ENCODE peak calls at places on chromosomes 16 and 17, in nine cellular contexts. One of them, this sample, is unnamed.

GRCh38 chr17:44159519-44160210 is 10.8 kb upstream of the ASB16 start:
- DNase-seq in AG04450: no peak
- DNase-seq in right atrium auricular region: no peak
- DNase-seq in astrocyte of the cerebellum: no peak
- DNase-seq in prostate gland: no peak
- DNase-seq in brain microvascular endothelial cell: peak; percentile 35
- DNase-seq in CD8-positive, alpha-beta T cell: no peak
- DNase-seq in stomach: no peak
- DNase-seq in body of pancreas: no peak
- DNase-seq in this sample: no peak

GRCh38 chr16:1338119-1338730 is 4.8 kb downstream of the BAIAP3 start:
- DNase-seq in stomach: peak; percentile 78
- DNase-seq in prostate gland: no peak
- DNase-seq in brain microvascular endothelial cell: no peak
- DNase-seq in CD8-positive, alpha-beta T cell: no peak
- DNase-seq in AG04450: no peak
- DNase-seq in body of pancreas: peak; percentile 72
- DNase-seq in right atrium auricular region: no peak
- DNase-seq in astrocyte of the cerebellum: no peak
- DNase-seq in this sample: no peak

GRCh38 chr16:11025120-11025531 is 80.8 kb downstream of the CLEC16A start:
- DNase-seq in stomach: no peak
- DNase-seq in prostate gland: no peak
- DNase-seq in brain microvascular endothelial cell: no peak
- DNase-seq in right atrium auricular region: no peak
- DNase-seq in astrocyte of the cerebellum: no peak
- DNase-seq in AG04450: no peak
- DNase-seq in body of pancreas: no peak
- DNase-seq in CD8-positive, alpha-beta T cell: no peak
- DNase-seq in this sample: no peak

GRCh38 chr17:29090746-29091395 is 47.9 kb downstream of the PIPOX start:
- DNase-seq in prostate gland: no peak
- DNase-seq in right atrium auricular region: no peak
- DNase-seq in astrocyte of the cerebellum: no peak
- DNase-seq in brain microvascular endothelial cell: no peak
- DNase-seq in body of pancreas: no peak
- DNase-seq in AG04450: no peak
- DNase-seq in CD8-positive, alpha-beta T cell: no peak
- DNase-seq in stomach: no peak
- DNase-seq in this sample: no peak

GRCh38 chr16:19153876-19154275 is 14.2 kb upstream of the SYT17 start:
- DNase-seq in prostate gland: no peak
- DNase-seq in AG04450: no peak
- DNase-seq in brain microvascular endothelial cell: no peak
- DNase-seq in stomach: no peak
- DNase-seq in body of pancreas: no peak
- DNase-seq in astrocyte of the cerebellum: no peak
- DNase-seq in right atrium auricular region: no peak
- DNase-seq in CD8-positive, alpha-beta T cell: no peak
- DNase-seq in this sample: no peak

GRCh38 chr17:78172284-78173024 is 4.1 kb downstream of the SYNGR2 start:
- DNase-seq in CD8-positive, alpha-beta T cell: no peak
- DNase-seq in right atrium auricular region: peak; percentile 68
- DNase-seq in brain microvascular endothelial cell: no peak
- DNase-seq in body of pancreas: no peak
- DNase-seq in stomach: peak; percentile 73
- DNase-seq in astrocyte of the cerebellum: no peak
- DNase-seq in AG04450: no peak
- DNase-seq in prostate gland: no peak
- DNase-seq in this sample: no peak

GRCh38 chr17:10292057-10292931 is 80.5 kb downstream of the MYH13 start:
- DNase-seq in AG04450: no peak
- DNase-seq in stomach: no peak
- DNase-seq in astrocyte of the cerebellum: no peak
- DNase-seq in prostate gland: no peak
- DNase-seq in body of pancreas: no peak
- DNase-seq in right atrium auricular region: peak; percentile 74
- DNase-seq in brain microvascular endothelial cell: no peak
- DNase-seq in CD8-positive, alpha-beta T cell: no peak
- DNase-seq in this sample: no peak

GRCh38 chr17:77516902-77517301 is 376.1 kb downstream of the SEC14L1 start:
- DNase-seq in stomach: peak; percentile 21
- DNase-seq in AG04450: no peak
- DNase-seq in body of pancreas: no peak
- DNase-seq in brain microvascular endothelial cell: peak; percentile 90
- DNase-seq in CD8-positive, alpha-beta T cell: no peak
- DNase-seq in right atrium auricular region: no peak
- DNase-seq in astrocyte of the cerebellum: peak; percentile 11
- DNase-seq in prostate gland: no peak
- DNase-seq in this sample: no peak

GRCh38 chr17:32142857-32143524 is 689 bp downstream of the RHOT1 start:
- DNase-seq in stomach: peak; percentile 88
- DNase-seq in body of pancreas: peak; percentile 79
- DNase-seq in right atrium auricular region: no peak
- DNase-seq in prostate gland: peak; percentile 47
- DNase-seq in CD8-positive, alpha-beta T cell: no peak
- DNase-seq in astrocyte of the cerebellum: peak; percentile 18
- DNase-seq in brain microvascular endothelial cell: peak; percentile 71
- DNase-seq in AG04450: peak; percentile 39
- DNase-seq in this sample: no peak

GRCh38 chr16:8194795-8195194 is 395.5 kb downstream of the TMEM114 start:
- DNase-seq in stomach: no peak
- DNase-seq in body of pancreas: no peak
- DNase-seq in CD8-positive, alpha-beta T cell: no peak
- DNase-seq in right atrium auricular region: no peak
- DNase-seq in brain microvascular endothelial cell: no peak
- DNase-seq in AG04450: no peak
- DNase-seq in prostate gland: no peak
- DNase-seq in astrocyte of the cerebellum: no peak
- DNase-seq in this sample: no peak

GRCh38 chr16:64711026-64711425 is 410.8 kb downstream of the CDH11 start:
- DNase-seq in brain microvascular endothelial cell: peak; percentile 85
- DNase-seq in AG04450: no peak
- DNase-seq in right atrium auricular region: no peak
- DNase-seq in CD8-positive, alpha-beta T cell: no peak
- DNase-seq in astrocyte of the cerebellum: peak; percentile 87
- DNase-seq in stomach: no peak
- DNase-seq in prostate gland: no peak
- DNase-seq in body of pancreas: no peak
- DNase-seq in this sample: peak; percentile 91

GRCh38 chr17:33227911-33228310 is 65.2 kb downstream of the ASIC2 start:
- DNase-seq in CD8-positive, alpha-beta T cell: no peak
- DNase-seq in right atrium auricular region: no peak
- DNase-seq in body of pancreas: no peak
- DNase-seq in astrocyte of the cerebellum: no peak
- DNase-seq in stomach: no peak
- DNase-seq in AG04450: no peak
- DNase-seq in brain microvascular endothelial cell: no peak
- DNase-seq in prostate gland: no peak
- DNase-seq in this sample: no peak

GRCh38 chr16:31064882-31065461 is 9.1 kb downstream of the ZNF668 start:
- DNase-seq in astrocyte of the cerebellum: peak; percentile 84
- DNase-seq in body of pancreas: no peak
- DNase-seq in stomach: no peak
- DNase-seq in prostate gland: no peak
- DNase-seq in right atrium auricular region: peak; percentile 88
- DNase-seq in AG04450: peak; percentile 89
- DNase-seq in brain microvascular endothelial cell: peak; percentile 95
- DNase-seq in CD8-positive, alpha-beta T cell: no peak
- DNase-seq in this sample: peak; percentile 82

GRCh38 chr16:57999971-58000705 is at the start of gene ZNF319:
- DNase-seq in body of pancreas: no peak
- DNase-seq in right atrium auricular region: no peak
- DNase-seq in astrocyte of the cerebellum: no peak
- DNase-seq in brain microvascular endothelial cell: no peak
- DNase-seq in stomach: no peak
- DNase-seq in AG04450: no peak
- DNase-seq in CD8-positive, alpha-beta T cell: no peak
- DNase-seq in prostate gland: no peak
- DNase-seq in this sample: no peak

DNA sequence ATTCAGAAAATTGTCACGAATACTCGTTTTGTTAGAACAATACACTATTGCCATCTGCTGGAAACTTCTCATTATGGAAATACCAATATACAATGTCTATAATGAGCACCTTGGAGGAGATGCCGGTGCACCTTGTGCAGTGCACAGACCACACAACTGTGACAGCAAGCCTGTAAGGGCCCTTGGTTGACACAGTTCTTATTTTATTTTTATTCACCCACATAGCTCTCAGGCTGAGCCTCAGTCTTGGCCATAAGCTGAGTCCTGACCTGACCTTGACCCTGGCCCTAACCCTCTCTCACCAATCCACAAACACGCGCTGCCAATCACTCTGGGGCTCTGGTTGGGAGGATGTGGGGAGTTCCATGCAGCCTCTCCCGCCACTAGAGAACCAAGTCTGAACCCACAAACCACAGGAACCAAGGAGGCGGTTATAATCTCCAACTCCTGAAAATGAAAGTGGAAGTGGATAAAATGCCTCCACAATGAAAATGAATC is 7.6 kb downstream of the AIPL1 start:
- DNase-seq in prostate gland: no peak
- DNase-seq in CD8-positive, alpha-beta T cell: no peak
- DNase-seq in astrocyte of the cerebellum: peak; percentile 41
- DNase-seq in AG04450: no peak
- DNase-seq in brain microvascular endothelial cell: peak; percentile 40
- DNase-seq in body of pancreas: no peak
- DNase-seq in right atrium auricular region: no peak
- DNase-seq in stomach: no peak
- DNase-seq in this sample: no peak
- TF ChIP-seq CTCF in prostate gland: no peak
- TF ChIP-seq CTCF in CD8-positive, alpha-beta T cell: no peak
- TF ChIP-seq CTCF in astrocyte of the cerebellum: no peak
- TF ChIP-seq CTCF in AG04450: no peak
- TF ChIP-seq CTCF in brain microvascular endothelial cell: peak; percentile 5
- TF ChIP-seq CTCF in body of pancreas: no peak
- TF ChIP-seq CTCF in right atrium auricular region: no peak
- TF ChIP-seq CTCF in stomach: no peak
- TF ChIP-seq CTCF in this sample: no peak

DNA sequence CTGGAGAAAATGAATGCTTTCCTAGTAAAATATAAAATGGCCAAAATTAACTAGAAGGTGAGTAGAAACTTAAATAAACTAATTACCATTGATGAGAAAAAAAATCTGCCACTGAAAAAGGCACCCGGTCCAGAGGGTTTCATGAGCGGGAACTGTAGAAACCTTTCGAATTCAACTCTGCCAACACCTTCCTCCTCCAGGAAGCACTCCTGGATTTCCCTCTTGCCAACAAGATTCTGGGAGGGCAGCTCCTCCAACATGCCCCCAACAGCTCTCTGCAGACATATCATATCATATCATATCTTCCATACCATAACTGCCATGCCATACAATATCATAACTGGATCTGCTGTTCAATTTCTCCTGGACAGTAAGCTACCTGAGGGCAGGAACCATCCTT is 9.4 kb downstream of the ARHGAP27 start:
- DNase-seq in brain microvascular endothelial cell: no peak
- DNase-seq in body of pancreas: no peak
- DNase-seq in AG04450: no peak
- DNase-seq in CD8-positive, alpha-beta T cell: no peak
- DNase-seq in stomach: no peak
- DNase-seq in astrocyte of the cerebellum: no peak
- DNase-seq in right atrium auricular region: no peak
- DNase-seq in prostate gland: no peak
- DNase-seq in this sample: no peak
- H3K4me3 ChIP-seq in brain microvascular endothelial cell: no peak overlapping the region
- H3K4me3 ChIP-seq in body of pancreas: no peak overlapping the region
- H3K4me3 ChIP-seq in AG04450: no peak overlapping the region
- H3K4me3 ChIP-seq in CD8-positive, alpha-beta T cell: no peak overlapping the region
- H3K4me3 ChIP-seq in stomach: no peak overlapping the region
- H3K4me3 ChIP-seq in astrocyte of the cerebellum: no peak overlapping the region
- H3K4me3 ChIP-seq in right atrium auricular region: no peak overlapping the region
- H3K4me3 ChIP-seq in prostate gland: no peak overlapping the region
- H3K4me3 ChIP-seq in this sample: no peak overlapping the region

DNA sequence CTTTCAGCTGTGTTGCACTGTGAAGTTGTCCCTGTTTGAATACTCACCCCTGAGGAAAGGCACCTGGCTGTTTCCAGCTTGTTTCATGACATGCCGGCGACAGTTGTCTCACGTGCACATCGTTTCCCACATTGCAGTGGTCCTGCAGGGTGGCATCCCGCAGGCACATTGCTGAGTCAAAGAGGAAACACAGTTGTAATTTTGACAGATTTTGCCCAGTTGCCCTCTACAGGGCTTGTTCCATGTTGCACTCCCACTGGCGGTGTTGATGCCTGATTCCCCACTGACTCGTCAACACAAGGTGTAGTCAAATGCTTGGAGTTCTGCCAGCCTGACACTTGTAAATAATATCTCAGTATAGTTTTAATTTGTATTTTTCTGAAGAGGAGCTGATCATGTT is 23.8 kb downstream of the EPN2 start:
- DNase-seq in CD8-positive, alpha-beta T cell: no peak
- DNase-seq in AG04450: no peak
- DNase-seq in prostate gland: no peak
- DNase-seq in brain microvascular endothelial cell: no peak
- DNase-seq in astrocyte of the cerebellum: no peak
- DNase-seq in body of pancreas: no peak
- DNase-seq in stomach: no peak
- DNase-seq in right atrium auricular region: no peak
- DNase-seq in this sample: no peak
- TF ChIP-seq CTCF in CD8-positive, alpha-beta T cell: no peak
- TF ChIP-seq CTCF in AG04450: no peak
- TF ChIP-seq CTCF in prostate gland: no peak
- TF ChIP-seq CTCF in brain microvascular endothelial cell: peak; percentile 27
- TF ChIP-seq CTCF in astrocyte of the cerebellum: peak; percentile 36
- TF ChIP-seq CTCF in body of pancreas: no peak
- TF ChIP-seq CTCF in stomach: no peak
- TF ChIP-seq CTCF in right atrium auricular region: peak; percentile 37
- TF ChIP-seq CTCF in this sample: no peak

GRCh38 chr17:2239170-2239551 is 64.4 kb downstream of the SMG6 start:
- DNase-seq in AG04450: no peak
- DNase-seq in stomach: no peak
- DNase-seq in astrocyte of the cerebellum: no peak
- DNase-seq in right atrium auricular region: no peak
- DNase-seq in brain microvascular endothelial cell: no peak
- DNase-seq in CD8-positive, alpha-beta T cell: no peak
- DNase-seq in prostate gland: no peak
- DNase-seq in body of pancreas: no peak
- DNase-seq in this sample: no peak

GRCh38 chr17:2238432-2239169 is 65.0 kb downstream of the SMG6 start:
- DNase-seq in prostate gland: peak; percentile 45
- DNase-seq in brain microvascular endothelial cell: no peak
- DNase-seq in body of pancreas: no peak
- DNase-seq in astrocyte of the cerebellum: no peak
- DNase-seq in CD8-positive, alpha-beta T cell: no peak
- DNase-seq in AG04450: no peak
- DNase-seq in stomach: no peak
- DNase-seq in right atrium auricular region: no peak
- DNase-seq in this sample: no peak

GRCh38 chr17:2239882-2240430 is 63.6 kb downstream of the SMG6 start:
- DNase-seq in right atrium auricular region: peak; percentile 88
- DNase-seq in brain microvascular endothelial cell: peak; percentile 93
- DNase-seq in body of pancreas: no peak
- DNase-seq in CD8-positive, alpha-beta T cell: no peak
- DNase-seq in stomach: peak; percentile 33
- DNase-seq in prostate gland: no peak
- DNase-seq in astrocyte of the cerebellum: peak; percentile 77
- DNase-seq in AG04450: peak; percentile 79
- DNase-seq in this sample: no peak

GRCh38 chr17:2241823-2242222 is 61.8 kb downstream of the SMG6 start:
- DNase-seq in AG04450: no peak
- DNase-seq in astrocyte of the cerebellum: peak; percentile 41
- DNase-seq in right atrium auricular region: no peak
- DNase-seq in prostate gland: no peak
- DNase-seq in stomach: no peak
- DNase-seq in CD8-positive, alpha-beta T cell: no peak
- DNase-seq in brain microvascular endothelial cell: no peak
- DNase-seq in body of pancreas: no peak
- DNase-seq in this sample: no peak

GRCh38 chr17:2240541-2240940 is 63.0 kb downstream of the SMG6 start:
- DNase-seq in right atrium auricular region: no peak
- DNase-seq in body of pancreas: no peak
- DNase-seq in stomach: no peak
- DNase-seq in prostate gland: no peak
- DNase-seq in CD8-positive, alpha-beta T cell: no peak
- DNase-seq in brain microvascular endothelial cell: no peak
- DNase-seq in astrocyte of the cerebellum: no peak
- DNase-seq in AG04450: no peak
- DNase-seq in this sample: no peak
- H3K4me3 ChIP-seq in right atrium auricular region: no peak overlapping the region
- H3K4me3 ChIP-seq in body of pancreas: no peak overlapping the region
- H3K4me3 ChIP-seq in stomach: no peak overlapping the region
- H3K4me3 ChIP-seq in prostate gland: no peak overlapping the region
- H3K4me3 ChIP-seq in CD8-positive, alpha-beta T cell: no peak overlapping the region
- H3K4me3 ChIP-seq in brain microvascular endothelial cell: no peak overlapping the region
- H3K4me3 ChIP-seq in astrocyte of the cerebellum: no peak overlapping the region
- H3K4me3 ChIP-seq in AG04450: no peak overlapping the region
- H3K4me3 ChIP-seq in this sample: no peak overlapping the region